ENCODE peak calls at places on chromosomes 6 and 20, in seven cellular contexts. V is IMR-90; R is sigmoid colon; L is lower lobe of right lung; P is fibroblast of lung; G is left lung; N is CD4-positive, CD25-positive, alpha-beta regulatory T cell. J is an unnamed sample.
A peak's percentile ranks its signal among the peaks of the same experiment; 100 is the strongest.

GRCh38 chr20:11249239-11249638 is 575.4 kb upstream of the JAG1 start:
- DNase-seq in V (no peak), R (no peak), L (no peak), P (no peak), G (no peak), N (no peak), J (no peak)

GRCh38 chr6:37868447-37868825 is 48.9 kb downstream of the ZFAND3 start:
- DNase-seq in V (peak; percentile 59), R (no peak), L (no peak), P (no peak), G (no peak), N (no peak), J (no peak)

GRCh38 chr20:7841291-7841966 is 98.8 kb downstream of the HAO1 start:
- DNase-seq in V (peak; percentile 73), R (no peak), L (no peak), P (peak; percentile 16), G (no peak), N (no peak), J (no peak)

GRCh38 chr6:31087494-31088089 is 24.8 kb downstream of the C6orf15 start:
- DNase-seq in V (peak; percentile 86), R (peak; percentile 89), L (peak; percentile 87), P (peak; percentile 84), G (peak; percentile 78), N (peak; percentile 84), J (peak; percentile 82)

GRCh38 chr20:57174737-57175136 is 91.7 kb downstream of the BMP7 start:
- DNase-seq in V (no peak), R (no peak), L (no peak), P (no peak), G (no peak), N (no peak), J (no peak)

GRCh38 chr6:118776607-118777549 is 117.1 kb upstream of the ASF1A start:
- DNase-seq in V (peak; percentile 79), R (no peak), L (no peak), P (peak; percentile 85), G (peak; percentile 40), N (peak; percentile 74), J (peak; percentile 71)

GRCh38 chr6:21164768-21165326 is 428.7 kb upstream of the SOX4 start:
- DNase-seq in V (peak; percentile 52), R (no peak), L (no peak), P (peak; percentile 29), G (no peak), N (no peak), J (no peak)

GRCh38 chr6:11398451-11399326 is 138.9 kb upstream of the TMEM170B start:
- DNase-seq in V (peak; percentile 19), R (no peak), L (no peak), P (peak; percentile 50), G (no peak), N (no peak), J (no peak)

GRCh38 chr6:161663682-161664081 is 389.8 kb upstream of the AGPAT4 start:
- DNase-seq in V (no peak), R (no peak), L (no peak), P (no peak), G (no peak), N (no peak), J (no peak)

GRCh38 chr6:159493888-159494632 is 199.0 kb downstream of the SOD2 start:
- DNase-seq in V (no peak), R (no peak), L (no peak), P (no peak), G (no peak), N (no peak), J (no peak)

GRCh38 chr6:12163149-12163548 is 127.0 kb upstream of the EDN1 start:
- DNase-seq in V (no peak), R (no peak), L (no peak), P (no peak), G (no peak), N (peak; percentile 66), J (no peak)

GRCh38 chr6:67883500-67884366 is 751.3 kb upstream of the ADGRB3 start:
- DNase-seq in V (no peak), R (no peak), L (no peak), P (no peak), G (no peak), N (no peak), J (no peak)

GRCh38 chr6:149897015-149897697 is 757 bp downstream of the RAET1E start:
- DNase-seq in V (peak; percentile 92), R (peak; percentile 96), L (peak; percentile 59), P (peak; percentile 97), G (peak; percentile 72), N (no peak), J (peak; percentile 77)

GRCh38 chr6:135972586-135972985 is 121.1 kb downstream of the PDE7B start:
- DNase-seq in V (no peak), R (no peak), L (no peak), P (no peak), G (no peak), N (no peak), J (no peak)

GRCh38 chr20:2816030-2816582 is at the start of gene TMEM239:
- DNase-seq in V (no peak), R (no peak), L (no peak), P (no peak), G (no peak), N (no peak), J (peak; percentile 36)

GRCh38 chr6:33301877-33302276 is 3.1 kb upstream of the RGL2 start:
- DNase-seq in V (no peak), R (no peak), L (no peak), P (no peak), G (no peak), N (no peak), J (no peak)

GRCh38 chr6:43149260-43149659 is 21.8 kb upstream of the SRF start:
- DNase-seq in V (peak; percentile 50), R (no peak), L (no peak), P (no peak), G (no peak), N (no peak), J (no peak)

GRCh38 chr6:169427856-169428255 is 174.2 kb upstream of the THBS2 start:
- DNase-seq in V (peak; percentile 80), R (peak; percentile 74), L (no peak), P (peak; percentile 84), G (no peak), N (no peak), J (no peak)

GRCh38 chr20:40291483-40291882 is 397.6 kb downstream of the MAFB start:
- DNase-seq in V (no peak), R (no peak), L (no peak), P (no peak), G (no peak), N (no peak), J (no peak)

GRCh38 chr20:11918280-11918952 is 723 bp downstream of the BTBD3 start:
- DNase-seq in V (no peak), R (no peak), L (no peak), P (peak; percentile 19), G (no peak), N (no peak), J (no peak)

GRCh38 chr6:166541876-166542579 is 44.5 kb downstream of the RAMACL start:
- DNase-seq in V (peak; percentile 21), R (no peak), L (no peak), P (no peak), G (no peak), N (peak; percentile 38), J (no peak)

GRCh38 chr6:93886416-93886815 is 467.1 kb upstream of the EPHA7 start:
- DNase-seq in V (no peak), R (no peak), L (no peak), P (no peak), G (no peak), N (no peak), J (no peak)

GRCh38 chr6:43009124-43009523 is 4.6 kb downstream of the MEA1 start:
- DNase-seq in V (peak; percentile 27), R (no peak), L (no peak), P (peak; percentile 28), G (no peak), N (peak; percentile 34), J (no peak)

GRCh38 chr6:109062216-109062615 is 32.4 kb downstream of the SESN1 start:
- DNase-seq in V (no peak), R (no peak), L (no peak), P (no peak), G (no peak), N (no peak), J (no peak)
- H3K4me3 ChIP-seq in V (no peak overlapping the region), R (no peak overlapping the region), L (no peak overlapping the region), P (no peak overlapping the region), G (no peak overlapping the region), N (peak overlapping the region; percentile 10), J (no peak overlapping the region)

GRCh38 chr6:15483060-15483459 is 179.8 kb downstream of the DTNBP1 start:
- DNase-seq in V (peak; percentile 65), R (no peak), L (no peak), P (no peak), G (no peak), N (no peak), J (no peak)

GRCh38 chr6:15480546-15480945 is 182.3 kb downstream of the DTNBP1 start:
- DNase-seq in V (no peak), R (no peak), L (no peak), P (no peak), G (no peak), N (no peak), J (no peak)

GRCh38 chr6:15479761-15480160 is 183.1 kb downstream of the DTNBP1 start:
- DNase-seq in V (no peak), R (no peak), L (no peak), P (no peak), G (no peak), N (no peak), J (no peak)

GRCh38 chr6:15481892-15482291 is 180.9 kb downstream of the DTNBP1 start:
- DNase-seq in V (no peak), R (no peak), L (no peak), P (no peak), G (no peak), N (no peak), J (no peak)

GRCh38 chr6:15481414-15481813 is 181.4 kb downstream of the DTNBP1 start:
- DNase-seq in V (no peak), R (no peak), L (no peak), P (no peak), G (no peak), N (no peak), J (no peak)
- H3K4me1 ChIP-seq in V (peaks cover 16% of the 10 kb centered on the region), R (peaks cover 9% of the 10 kb centered on the region), L (peaks cover 29% of the 10 kb centered on the region), P (peaks cover 6% of the 10 kb centered on the region), G (peaks cover 37% of the 10 kb centered on the region), N (no peaks in the 10 kb centered on the region), J (no peaks in the 10 kb centered on the region)

DNA sequence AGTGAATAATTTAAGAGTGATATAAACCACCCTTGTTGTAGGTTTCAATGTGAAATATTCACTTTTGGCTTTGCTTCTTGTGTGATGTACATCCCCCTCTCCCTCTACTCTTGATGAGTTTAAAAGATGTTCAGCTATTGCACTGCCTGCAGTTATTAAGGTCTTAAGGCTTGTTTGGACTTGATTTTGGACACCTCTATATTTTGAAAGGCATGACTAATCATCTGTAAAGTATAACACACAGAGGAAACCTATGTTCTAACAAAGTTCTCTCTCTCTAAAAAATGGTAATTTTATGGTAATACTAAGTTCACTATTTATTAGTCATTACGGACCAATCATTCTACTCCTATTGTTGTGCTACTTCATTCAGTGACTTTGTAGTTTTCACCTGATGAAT is 1719.9 kb downstream of the GRIK2 start:
- DNase-seq in V (no peak), R (no peak), L (no peak), P (no peak), G (no peak), N (no peak), J (no peak)
- H3K27ac ChIP-seq in V (no peak overlapping the region), R (no peak overlapping the region), L (no peak overlapping the region), P (no peak overlapping the region), G (no peak overlapping the region), N (no peak overlapping the region), J (no peak overlapping the region)

DNA sequence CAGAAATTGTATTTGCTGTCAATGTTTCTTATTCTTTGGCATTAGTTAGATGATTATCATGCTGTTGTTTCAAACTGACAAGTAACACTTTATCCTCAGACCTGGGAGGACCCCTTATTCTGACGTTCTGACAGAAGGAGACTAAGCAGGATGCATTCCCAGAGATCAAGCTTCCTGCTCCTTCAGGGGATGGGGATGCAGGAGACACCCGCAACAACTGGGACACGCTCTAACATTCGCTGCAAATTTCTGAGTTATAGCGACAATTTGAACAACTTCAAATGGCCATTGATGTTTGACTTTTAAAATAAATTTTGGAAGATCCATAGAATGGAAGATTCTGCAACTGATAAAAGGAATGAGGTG is 69.0 kb upstream of the ZNF184 start:
- DNase-seq in V (no peak), R (no peak), L (no peak), P (no peak), G (no peak), N (no peak), J (no peak)
- H3K4me3 ChIP-seq in V (no peak overlapping the region), R (no peak overlapping the region), L (no peak overlapping the region), P (no peak overlapping the region), G (no peak overlapping the region), N (no peak overlapping the region), J (no peak overlapping the region)